ENCODE peak calls at places on chromosomes 12 and 14, in nine cellular contexts. D, H, Q, W, R, U, E, V and F are unnamed samples.

GRCh38 chr12:89568484-89568883 is 42.6 kb upstream of the POC1B start:
- DNase-seq in D (no peak), W (no peak), E (peak), V (no peak), Q (no peak), R (no peak), H (no peak), U (no peak), F (no peak)

GRCh38 chr14:77076118-77076631 is 21.9 kb upstream of the CIPC start:
- DNase-seq in D (peak), V (no peak), W (no peak), Q (peak), R (peak), U (peak), H (peak), E (no peak), F (peak)

GRCh38 chr12:130916251-130916911 is 37.3 kb upstream of the ADGRD1 start:
- DNase-seq in E (peak), V (peak), D (no peak), H (peak), Q (peak), U (peak), W (peak), R (peak), F (peak)

GRCh38 chr14:100422556-100423420 is 99.6 kb downstream of the SLC25A47 start:
- DNase-seq in H (no peak), W (no peak), Q (no peak), U (no peak), R (peak), E (no peak), D (no peak), V (no peak), F (no peak)

GRCh38 chr14:23409966-23410635 is 2.0 kb upstream of the MYH6 start:
- DNase-seq in H (no peak), R (no peak), Q (no peak), U (no peak), W (no peak), V (no peak), D (no peak), E (no peak), F (no peak)

GRCh38 chr12:130714091-130714590 is 2.0 kb downstream of the RIMBP2 start:
- DNase-seq in W (no peak), V (no peak), E (no peak), U (no peak), D (no peak), R (no peak), H (peak), Q (no peak), F (peak)

GRCh38 chr12:92300781-92301180 is 155.1 kb upstream of the BTG1 start:
- DNase-seq in E (peak), V (no peak), H (no peak), R (no peak), W (no peak), U (no peak), D (no peak), Q (no peak), F (no peak)

GRCh38 chr12:120290541-120291312 is 976 bp downstream of the RNU4-2 start:
- DNase-seq in W (peak), H (peak), D (peak), R (peak), E (peak), V (no peak), Q (peak), U (peak), F (peak)

GRCh38 chr12:30796891-30797371 is 42.2 kb upstream of the CAPRIN2 start:
- DNase-seq in U (no peak), D (no peak), Q (no peak), E (no peak), H (peak), V (no peak), W (peak), R (no peak), F (no peak)

GRCh38 chr12:88562846-88563582 is 17.3 kb downstream of the KITLG start:
- DNase-seq in E (no peak), U (no peak), W (no peak), Q (no peak), H (no peak), R (no peak), D (no peak), V (no peak), F (no peak)

GRCh38 chr12:24707379-24707778 is 241.5 kb downstream of the BCAT1 start:
- DNase-seq in R (no peak), D (no peak), W (no peak), V (no peak), Q (no peak), H (no peak), U (no peak), E (no peak), F (no peak)

GRCh38 chr14:94816113-94816512 is 46.2 kb upstream of the GSC start:
- DNase-seq in U (no peak), R (no peak), E (no peak), V (no peak), W (no peak), H (peak), Q (no peak), D (no peak), F (no peak)

GRCh38 chr14:75554482-75554881 is 23.9 kb upstream of the FLVCR2 start:
- DNase-seq in E (no peak), V (no peak), W (no peak), Q (no peak), D (no peak), U (no peak), H (no peak), R (no peak), F (no peak)

GRCh38 chr12:49967042-49967776 is 5.5 kb downstream of the AQP5 start:
- DNase-seq in E (peak), R (peak), D (peak), U (peak), H (peak), W (peak), Q (peak), V (peak), F (peak)

GRCh38 chr14:29521526-29522137 is 406.0 kb downstream of the PRKD1 start:
- DNase-seq in D (no peak), V (no peak), H (peak), R (no peak), U (no peak), W (peak), E (no peak), Q (no peak), F (no peak)

GRCh38 chr14:91509083-91509877 is 830 bp downstream of the PPP4R3A start:
- DNase-seq in Q (peak), E (peak), H (peak), R (peak), U (peak), V (no peak), W (peak), D (no peak), F (peak)

GRCh38 chr14:100533647-100534485 is 53.4 kb downstream of the BEGAIN start:
- DNase-seq in Q (peak), H (no peak), W (no peak), E (peak), U (no peak), R (peak), D (peak), V (no peak), F (peak)

GRCh38 chr14:100292776-100293461 is 13.3 kb downstream of the SLC25A29 start:
- DNase-seq in V (no peak), W (no peak), E (no peak), D (no peak), R (no peak), Q (peak), H (no peak), U (no peak), F (no peak)

GRCh38 chr14:61710853-61711817 is 15.8 kb downstream of the HIF1A start:
- DNase-seq in V (no peak), D (no peak), E (no peak), H (no peak), R (no peak), Q (no peak), W (no peak), U (peak), F (no peak)

GRCh38 chr14:52315355-52315718 is 1.2 kb downstream of the PTGER2 start:
- DNase-seq in Q (no peak), U (no peak), R (no peak), E (peak), V (no peak), W (no peak), H (peak), D (no peak), F (peak)

GRCh38 chr14:94904636-94905035 is 134.7 kb upstream of the GSC start:
- DNase-seq in Q (no peak), U (no peak), H (peak), E (no peak), R (no peak), D (peak), V (no peak), W (no peak), F (no peak)

GRCh38 chr14:64232095-64232830 is 61.9 kb downstream of the ESR2 start:
- DNase-seq in E (no peak), V (no peak), R (no peak), U (no peak), W (no peak), H (no peak), Q (no peak), D (no peak), F (no peak)

GRCh38 chr12:272942-273906 is 10.6 kb upstream of the SLC6A13 start:
- DNase-seq in E (peak), Q (no peak), D (no peak), V (no peak), W (no peak), U (no peak), R (no peak), H (no peak), F (no peak)

GRCh38 chr14:96586921-96587822 is 85.0 kb downstream of the PAPOLA start:
- DNase-seq in R (peak), U (no peak), D (no peak), Q (no peak), H (no peak), E (no peak), V (no peak), W (no peak), F (no peak)

GRCh38 chr12:57813971-57814771 is 4.4 kb downstream of the AVIL start:
- DNase-seq in R (no peak), E (no peak), V (no peak), H (no peak), Q (no peak), D (no peak), W (no peak), U (peak), F (no peak)

GRCh38 chr12:132356686-132357622 is 27.6 kb upstream of the GALNT9 start:
- DNase-seq in U (no peak), E (no peak), V (peak), Q (peak), W (no peak), R (peak), D (peak), H (no peak), F (no peak)

GRCh38 chr14:95301527-95302187 is 18.1 kb downstream of the CLMN start:
- DNase-seq in U (no peak), R (no peak), Q (no peak), D (no peak), E (no peak), W (no peak), V (no peak), H (no peak), F (no peak)

GRCh38 chr12:123115409-123116111 is 35.3 kb downstream of the PITPNM2 start:
- DNase-seq in E (no peak), W (no peak), R (peak), H (no peak), D (no peak), Q (peak), V (no peak), U (no peak), F (no peak)

GRCh38 chr12:116161588-116161987 is 115.9 kb downstream of the MED13L start:
- DNase-seq in W (no peak), U (peak), R (no peak), D (no peak), V (no peak), H (no peak), Q (no peak), E (no peak), F (no peak)

GRCh38 chr14:96267336-96267735 is 11.3 kb downstream of the BDKRB1 start:
- DNase-seq in W (no peak), D (peak), Q (no peak), E (no peak), U (no peak), R (peak), V (no peak), H (no peak), F (no peak)

GRCh38 chr14:104877806-104878550 is 12.9 kb downstream of the CEP170B start:
- DNase-seq in W (no peak), D (no peak), R (no peak), V (no peak), Q (no peak), U (no peak), E (no peak), H (no peak), F (no peak)

GRCh38 chr14:81382517-81383225 is 17.5 kb downstream of the STON2 start:
- DNase-seq in R (no peak), U (no peak), V (no peak), Q (no peak), D (no peak), E (no peak), H (no peak), W (no peak), F (no peak)
- H3K4me3 ChIP-seq in R (no peak), U (no peak), V (no peak), Q (no peak), D (no peak), E (no peak), H (no peak), W (no peak), F (no peak)

GRCh38 chr14:49634547-49635334 is at the start of gene DNAAF2:
- DNase-seq in U (peak), Q (peak), R (peak), H (peak), V (no peak), D (peak), E (peak), W (peak), F (peak)

GRCh38 chr14:49636866-49637265 is 1.8 kb upstream of the DNAAF2 start:
- DNase-seq in W (no peak), H (no peak), U (no peak), R (no peak), D (no peak), E (no peak), Q (no peak), V (no peak), F (no peak)

GRCh38 chr14:49637534-49638078 is 2.6 kb upstream of the DNAAF2 start:
- DNase-seq in R (no peak), W (no peak), Q (no peak), V (no peak), E (no peak), U (no peak), D (no peak), H (no peak), F (no peak)

DNA sequence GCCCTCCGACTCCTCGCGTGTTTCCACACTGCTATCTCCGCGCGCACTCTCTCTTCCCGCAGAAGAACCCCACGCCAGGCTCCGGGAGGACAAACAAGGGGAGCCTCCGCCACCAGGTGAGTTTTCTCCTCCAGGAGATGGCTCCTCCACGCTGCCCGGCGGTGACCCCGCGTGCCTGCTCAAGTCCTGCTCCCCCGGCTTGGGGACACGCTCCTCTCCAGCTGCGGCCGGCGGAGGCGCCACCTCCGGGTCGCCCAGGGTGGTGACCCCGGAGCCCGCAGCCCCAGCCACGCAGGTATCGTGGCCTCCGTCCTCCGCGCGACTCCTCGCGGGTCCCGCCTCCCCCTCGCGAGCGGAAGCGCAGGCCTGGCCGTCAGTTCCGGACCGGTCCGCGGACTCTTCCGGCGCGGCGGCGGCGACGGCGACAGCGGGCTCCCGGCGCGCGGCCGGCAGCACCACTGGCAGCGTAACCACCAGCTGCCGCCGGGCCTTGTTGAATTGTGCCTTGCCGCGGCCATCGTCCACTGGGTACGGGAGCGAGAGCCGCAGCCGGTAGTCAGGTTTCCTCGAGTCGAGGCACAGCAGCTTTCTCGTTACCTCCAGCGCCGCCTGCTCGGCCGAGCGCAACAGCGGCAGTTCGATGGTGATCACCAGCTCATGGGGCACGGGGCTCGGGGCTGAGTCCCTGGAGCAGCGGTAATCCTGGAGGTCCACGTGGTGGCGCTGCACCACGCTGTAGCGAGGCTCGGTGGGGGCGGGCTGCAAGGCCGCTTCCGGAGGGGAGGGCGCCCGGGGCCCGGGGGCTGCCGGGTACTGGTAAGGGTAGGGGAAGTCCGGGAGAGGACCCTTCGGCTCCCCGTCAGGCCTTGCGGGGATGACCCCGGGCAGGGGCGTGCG is 1.1 kb downstream of the DNAAF2 start:
- DNase-seq in R (peak), E (peak), Q (peak), V (peak), U (peak), W (peak), H (peak), D (peak), F (peak)
- TF ChIP-seq POLR2AphosphoS5 in R (peak), E (peak), Q (peak), V (peak), U (peak), W (peak), H (peak), D (peak), F (peak)

GRCh38 chr14:60515696-60516284 is 6.8 kb downstream of the SIX6 start:
- DNase-seq in H (peak), R (no peak), Q (no peak), D (no peak), V (no peak), U (no peak), E (no peak), W (peak), F (no peak)
- TF ChIP-seq CTCF in H (peak), R (no peak), Q (no peak), D (no peak), V (no peak), U (no peak), E (no peak), W (no peak), F (no peak)

DNA sequence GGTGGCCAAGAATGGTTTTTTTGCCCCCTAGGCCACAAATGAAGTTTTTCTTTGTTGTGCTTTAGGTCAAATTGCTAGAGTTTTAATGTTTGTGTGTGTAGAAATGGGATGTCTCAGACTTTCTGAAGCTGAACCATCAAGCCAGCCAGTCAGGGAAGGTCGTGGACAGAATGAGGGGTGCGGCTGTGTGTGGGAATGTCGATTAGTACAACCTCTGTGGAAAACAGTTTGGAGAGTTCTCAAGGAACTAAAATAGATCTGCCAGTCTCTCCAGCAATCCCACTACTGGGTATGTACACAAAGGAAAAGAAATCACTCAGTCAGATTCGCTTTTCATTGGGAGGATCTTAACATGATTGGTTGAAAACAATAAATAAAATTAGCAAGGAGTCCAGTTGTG is 44.5 kb downstream of the ACACB start:
- DNase-seq in D (no peak), Q (no peak), U (no peak), H (no peak), E (no peak), W (no peak), V (no peak), R (peak), F (no peak)
- H3K4me3 ChIP-seq in D (no peak), Q (no peak), U (no peak), H (no peak), E (no peak), W (no peak), V (no peak), R (no peak), F (no peak)

DNA sequence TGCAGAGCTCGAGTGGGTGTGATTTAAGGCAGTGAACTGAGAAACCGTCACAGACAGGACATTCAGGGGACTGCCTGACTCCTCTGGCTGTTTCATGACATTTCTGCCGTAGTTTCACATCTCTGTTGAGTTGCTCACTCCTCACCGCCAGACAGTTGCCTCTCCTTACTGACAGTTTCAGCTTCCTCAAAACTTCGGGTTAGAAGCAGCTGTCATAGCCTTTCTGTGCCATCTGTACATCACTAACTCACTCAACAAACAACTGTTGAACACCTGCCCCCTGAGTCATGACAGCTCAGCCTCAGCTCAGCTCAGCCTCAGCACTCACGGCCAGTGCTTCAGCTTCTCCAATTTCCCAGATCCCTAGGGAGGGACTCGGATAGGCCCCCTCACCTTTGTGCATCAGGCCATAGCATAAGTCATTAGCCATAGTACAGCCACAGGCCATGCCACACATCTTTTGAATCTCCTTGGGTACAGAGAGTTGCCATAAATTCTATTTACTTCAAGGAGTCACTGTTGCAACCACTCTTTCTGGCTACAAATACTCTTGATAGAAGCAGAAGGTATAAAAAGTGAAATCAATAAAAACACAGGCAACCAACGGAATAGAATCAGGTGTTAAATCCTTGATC is 6.2 kb upstream of the SLC15A4 start:
- DNase-seq in W (no peak), R (peak), E (peak), D (no peak), H (no peak), U (no peak), Q (peak), V (no peak), F (peak)
- TF ChIP-seq POLR2AphosphoS5 in W (no peak), R (no peak), E (peak), D (no peak), H (no peak), U (no peak), Q (no peak), V (no peak), F (no peak)

DNA sequence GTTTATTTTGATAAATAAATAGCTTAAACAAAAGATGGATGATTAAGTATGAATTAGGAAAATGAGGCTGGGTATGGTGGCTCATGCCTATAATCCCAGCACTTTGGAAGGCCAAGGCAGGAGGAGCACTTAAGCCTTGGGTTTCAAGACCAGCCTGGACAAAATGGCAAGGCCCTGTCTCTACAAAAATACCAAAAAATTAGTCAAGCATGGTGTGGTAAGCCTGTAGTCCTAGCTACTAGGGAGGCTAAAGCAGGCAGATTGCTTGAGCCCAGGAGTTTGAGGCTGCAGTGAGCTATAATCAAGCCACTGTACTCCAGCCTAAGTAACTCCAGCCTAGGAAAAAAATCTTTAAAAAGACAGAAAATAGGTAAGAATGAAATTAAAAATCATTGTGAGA is 96.0 kb downstream of the BCL2L14 start:
- DNase-seq in W (no peak), D (no peak), R (no peak), Q (no peak), H (no peak), E (no peak), U (no peak), V (no peak), F (no peak)
- TF ChIP-seq CTCF in W (no peak), D (no peak), R (no peak), Q (no peak), H (no peak), E (no peak), U (no peak), V (no peak), F (no peak)

GRCh38 chr12:6277982-6278438 is 32.5 kb upstream of the PLEKHG6 start:
- DNase-seq in Q (peak), V (no peak), U (no peak), E (no peak), W (no peak), R (no peak), H (peak), D (peak), F (peak)
- H3K4me3 ChIP-seq in Q (peak), V (peak), U (peak), E (peak), W (peak), R (peak), H (peak), D (peak), F (peak)

DNA sequence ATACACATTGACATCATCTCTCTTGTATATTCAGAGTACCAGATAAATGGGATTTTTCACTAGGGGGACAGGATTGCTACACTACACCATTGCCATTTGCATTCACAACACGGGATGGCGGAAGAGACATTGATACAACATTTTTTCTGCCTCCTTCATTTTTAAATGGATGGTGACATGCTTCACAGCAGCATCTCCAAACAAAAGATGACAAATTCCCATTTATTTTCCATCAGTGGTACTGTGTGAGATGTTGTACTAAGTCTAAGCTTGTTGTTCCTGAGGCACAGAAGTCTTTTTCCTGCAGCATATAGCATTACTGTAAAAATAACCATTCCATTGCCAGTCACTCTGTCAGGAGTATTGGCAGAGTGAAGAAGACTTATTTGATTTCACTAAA is 912.7 kb downstream of the NRXN3 start:
- DNase-seq in Q (no peak), D (no peak), R (no peak), V (no peak), U (no peak), E (no peak), W (no peak), H (no peak), F (no peak)
- TF ChIP-seq POLR2AphosphoS5 in Q (no peak), D (no peak), R (no peak), V (no peak), U (no peak), E (no peak), W (no peak), H (no peak), F (no peak)